ENCODE peak calls at places on chromosomes 7 and 10, in five cellular contexts. A is K562; T is anterior cingulate cortex; F is CD4-positive, alpha-beta T cell; Y is NCI-H2081. K is an unnamed sample.

GRCh38 chr7:5282464-5283316 is at the start of gene SLC29A4:
- DNase-seq in A (peak), T (peak), F (no peak), Y (peak), K (no peak)

GRCh38 chr7:31022726-31023125 is 29.4 kb upstream of the ADCYAP1R1 start:
- DNase-seq in A (peak), T (no peak), F (no peak), Y (no peak), K (no peak)

GRCh38 chr7:75596727-75597614 is 104.9 kb downstream of the SPDYE5 start:
- DNase-seq in A (peak), T (no peak), F (no peak), Y (no peak), K (no peak)

GRCh38 chr10:119023553-119023868 is 6.0 kb upstream of the NANOS1 start:
- DNase-seq in A (no peak), T (no peak), F (no peak), Y (no peak), K (no peak)

GRCh38 chr10:97584798-97585438 is 729 bp downstream of the HOGA1 start:
- DNase-seq in A (no peak), T (no peak), F (no peak), Y (no peak), K (no peak)

GRCh38 chr7:76244781-76245391 is 43.2 kb downstream of the SRRM3 start:
- DNase-seq in A (no peak), T (no peak), F (no peak), Y (peak), K (no peak)

GRCh38 chr10:86046845-86047460 is 319.6 kb downstream of the GRID1 start:
- DNase-seq in A (no peak), T (no peak), F (no peak), Y (no peak), K (no peak)

GRCh38 chr10:67815571-67816059 is 22.4 kb downstream of the DNAJC12 start:
- DNase-seq in A (no peak), T (no peak), F (no peak), Y (no peak), K (no peak)

GRCh38 chr7:28389504-28390385 is 22.6 kb upstream of the CREB5 start:
- DNase-seq in A (peak), T (no peak), F (no peak), Y (peak), K (no peak)

GRCh38 chr10:126175586-126176258 is 212.6 kb downstream of the ADAM12 start:
- DNase-seq in A (no peak), T (no peak), F (no peak), Y (no peak), K (no peak)

GRCh38 chr7:5754981-5755599 is 26.4 kb downstream of the RNF216 start:
- DNase-seq in A (no peak), T (no peak), F (no peak), Y (no peak), K (no peak)

GRCh38 chr7:18086165-18087030 is 58.8 kb upstream of the PRPS1L1 start:
- DNase-seq in A (peak), T (peak), F (no peak), Y (peak), K (peak)

GRCh38 chr10:4174197-4174596 is 389.2 kb upstream of the KLF6 start:
- DNase-seq in A (no peak), T (no peak), F (no peak), Y (no peak), K (no peak)

GRCh38 chr7:21617916-21618390 is 75.1 kb downstream of the DNAH11 start:
- DNase-seq in A (no peak), T (no peak), F (no peak), Y (no peak), K (no peak)

GRCh38 chr7:2019693-2020511 is 212.8 kb downstream of the MAD1L1 start:
- DNase-seq in A (peak), T (no peak), F (no peak), Y (no peak), K (no peak)

GRCh38 chr10:68261132-68261856 is 29.4 kb upstream of the ATOH7 start:
- DNase-seq in A (no peak), T (peak), F (no peak), Y (no peak), K (no peak)

GRCh38 chr7:129469930-129470329 is 32.4 kb upstream of the SMKR1 start:
- DNase-seq in A (no peak), T (no peak), F (no peak), Y (no peak), K (no peak)

GRCh38 chr10:12807096-12807755 is 194.3 kb downstream of the CCDC3 start:
- DNase-seq in A (no peak), T (no peak), F (no peak), Y (peak), K (no peak)

GRCh38 chr7:128021361-128021760 is 9.9 kb downstream of the LRRC4 start:
- DNase-seq in A (no peak), T (no peak), F (no peak), Y (no peak), K (no peak)

GRCh38 chr10:32149257-32149955 is 93.2 kb upstream of the KIF5B start:
- DNase-seq in A (no peak), T (no peak), F (no peak), Y (no peak), K (no peak)

GRCh38 chr7:44962483-44963251 is 16.1 kb downstream of the MYO1G start:
- DNase-seq in A (no peak), T (no peak), F (no peak), Y (no peak), K (no peak)

GRCh38 chr7:73557397-73558257 is at the start of gene BCL7B:
- DNase-seq in A (peak), T (peak), F (peak), Y (peak), K (peak)

GRCh38 chr7:80508440-80508839 is 3.4 kb downstream of the GNAT3 start:
- DNase-seq in A (no peak), T (no peak), F (no peak), Y (no peak), K (no peak)

GRCh38 chr7:111356941-111357340 is 205.4 kb downstream of the IMMP2L start:
- DNase-seq in A (no peak), T (no peak), F (no peak), Y (no peak), K (no peak)